ENCODE peak calls at places on chromosome 11, in eight cellular contexts. One of them, this sample, is unnamed.
A peak's percentile ranks its signal among the peaks of the same experiment; 100 is the strongest.

GRCh38 chr11:1499899-1500298 is 13.3 kb upstream of the MOB2 start:
- DNase-seq in astrocyte: no peak
- DNase-seq in GM23338: no peak
- DNase-seq in neural progenitor cell: no peak
- DNase-seq in HCT116: no peak
- DNase-seq in hepatocyte: no peak
- DNase-seq in fibroblast of lung: no peak
- DNase-seq in IMR-90: no peak
- DNase-seq in this sample: no peak

GRCh38 chr11:29159552-29160465 is 857.0 kb downstream of the KCNA4 start:
- DNase-seq in astrocyte: peak; percentile 59
- DNase-seq in GM23338: peak; percentile 84
- DNase-seq in neural progenitor cell: peak; percentile 82
- DNase-seq in HCT116: peak; percentile 31
- DNase-seq in hepatocyte: peak; percentile 84
- DNase-seq in fibroblast of lung: peak; percentile 68
- DNase-seq in IMR-90: peak; percentile 90
- DNase-seq in this sample: peak; percentile 84

GRCh38 chr11:30917859-30918478 is 331.8 kb upstream of the MPPED2 start:
- DNase-seq in astrocyte: peak; percentile 9
- DNase-seq in GM23338: peak; percentile 82
- DNase-seq in neural progenitor cell: peak; percentile 75
- DNase-seq in HCT116: peak; percentile 27
- DNase-seq in hepatocyte: peak; percentile 81
- DNase-seq in fibroblast of lung: peak; percentile 33
- DNase-seq in IMR-90: peak; percentile 42
- DNase-seq in this sample: peak; percentile 69

GRCh38 chr11:74463216-74463615 is 4.1 kb downstream of the KCNE3 start:
- DNase-seq in astrocyte: no peak
- DNase-seq in GM23338: no peak
- DNase-seq in neural progenitor cell: no peak
- DNase-seq in HCT116: no peak
- DNase-seq in hepatocyte: no peak
- DNase-seq in fibroblast of lung: no peak
- DNase-seq in IMR-90: no peak
- DNase-seq in this sample: no peak

GRCh38 chr11:112016765-112017356 is 8.3 kb upstream of the DLAT start:
- DNase-seq in astrocyte: peak; percentile 40
- DNase-seq in GM23338: no peak
- DNase-seq in neural progenitor cell: no peak
- DNase-seq in HCT116: no peak
- DNase-seq in hepatocyte: no peak
- DNase-seq in fibroblast of lung: peak; percentile 50
- DNase-seq in IMR-90: peak; percentile 50
- DNase-seq in this sample: no peak

GRCh38 chr11:64298966-64299846 is 952 bp upstream of the CATSPERZ start:
- DNase-seq in astrocyte: no peak
- DNase-seq in GM23338: peak; percentile 40
- DNase-seq in neural progenitor cell: peak; percentile 57
- DNase-seq in HCT116: no peak
- DNase-seq in hepatocyte: peak; percentile 53
- DNase-seq in fibroblast of lung: no peak
- DNase-seq in IMR-90: no peak
- DNase-seq in this sample: no peak

GRCh38 chr11:33182246-33182878 is 21.1 kb upstream of the CSTF3 start:
- DNase-seq in astrocyte: no peak
- DNase-seq in GM23338: no peak
- DNase-seq in neural progenitor cell: no peak
- DNase-seq in HCT116: no peak
- DNase-seq in hepatocyte: no peak
- DNase-seq in fibroblast of lung: no peak
- DNase-seq in IMR-90: no peak
- DNase-seq in this sample: no peak

GRCh38 chr11:47099213-47099917 is 77.3 kb downstream of the ARFGAP2 start:
- DNase-seq in astrocyte: peak; percentile 32
- DNase-seq in GM23338: no peak
- DNase-seq in neural progenitor cell: no peak
- DNase-seq in HCT116: no peak
- DNase-seq in hepatocyte: no peak
- DNase-seq in fibroblast of lung: peak; percentile 43
- DNase-seq in IMR-90: peak; percentile 47
- DNase-seq in this sample: no peak

GRCh38 chr11:298406-299065 is 790 bp downstream of the IFITM5 start:
- DNase-seq in astrocyte: no peak
- DNase-seq in GM23338: no peak
- DNase-seq in neural progenitor cell: no peak
- DNase-seq in HCT116: no peak
- DNase-seq in hepatocyte: no peak
- DNase-seq in fibroblast of lung: no peak
- DNase-seq in IMR-90: no peak
- DNase-seq in this sample: no peak

GRCh38 chr11:10304495-10305261 is at the start of gene ADM:
- DNase-seq in astrocyte: no peak
- DNase-seq in GM23338: peak; percentile 93
- DNase-seq in neural progenitor cell: peak; percentile 86
- DNase-seq in HCT116: peak; percentile 91
- DNase-seq in hepatocyte: peak; percentile 93
- DNase-seq in fibroblast of lung: peak; percentile 64
- DNase-seq in IMR-90: peak; percentile 93
- DNase-seq in this sample: peak; percentile 94

GRCh38 chr11:69460540-69461257 is 20.8 kb upstream of the LINC01488 start:
- DNase-seq in astrocyte: peak; percentile 95
- DNase-seq in GM23338: no peak
- DNase-seq in neural progenitor cell: no peak
- DNase-seq in HCT116: peak; percentile 29
- DNase-seq in hepatocyte: no peak
- DNase-seq in fibroblast of lung: peak; percentile 96
- DNase-seq in IMR-90: peak; percentile 95
- DNase-seq in this sample: peak; percentile 97

GRCh38 chr11:133576351-133576750 is 44.0 kb upstream of the OPCML start:
- DNase-seq in astrocyte: no peak
- DNase-seq in GM23338: peak; percentile 89
- DNase-seq in neural progenitor cell: peak; percentile 51
- DNase-seq in HCT116: no peak
- DNase-seq in hepatocyte: no peak
- DNase-seq in fibroblast of lung: no peak
- DNase-seq in IMR-90: no peak
- DNase-seq in this sample: no peak

GRCh38 chr11:25667871-25668270 is 664.1 kb upstream of the ANO3 start:
- DNase-seq in astrocyte: no peak
- DNase-seq in GM23338: no peak
- DNase-seq in neural progenitor cell: no peak
- DNase-seq in HCT116: no peak
- DNase-seq in hepatocyte: no peak
- DNase-seq in fibroblast of lung: no peak
- DNase-seq in IMR-90: no peak
- DNase-seq in this sample: no peak

GRCh38 chr11:68942751-68943271 is 38.0 kb downstream of the MRGPRD start:
- DNase-seq in astrocyte: peak; percentile 65
- DNase-seq in GM23338: no peak
- DNase-seq in neural progenitor cell: no peak
- DNase-seq in HCT116: no peak
- DNase-seq in hepatocyte: peak; percentile 43
- DNase-seq in fibroblast of lung: peak; percentile 73
- DNase-seq in IMR-90: no peak
- DNase-seq in this sample: no peak

GRCh38 chr11:100739636-100740035 is 52.5 kb downstream of the ARHGAP42 start:
- DNase-seq in astrocyte: peak; percentile 93
- DNase-seq in GM23338: peak; percentile 47
- DNase-seq in neural progenitor cell: peak; percentile 36
- DNase-seq in HCT116: peak; percentile 61
- DNase-seq in hepatocyte: peak; percentile 55
- DNase-seq in fibroblast of lung: peak; percentile 94
- DNase-seq in IMR-90: peak; percentile 90
- DNase-seq in this sample: peak; percentile 49

GRCh38 chr11:130834886-130835285 is 81.4 kb downstream of the SNX19 start:
- DNase-seq in astrocyte: no peak
- DNase-seq in GM23338: no peak
- DNase-seq in neural progenitor cell: no peak
- DNase-seq in HCT116: no peak
- DNase-seq in hepatocyte: no peak
- DNase-seq in fibroblast of lung: no peak
- DNase-seq in IMR-90: no peak
- DNase-seq in this sample: no peak

GRCh38 chr11:119722281-119722794 is 6.7 kb downstream of the NECTIN1 start:
- DNase-seq in astrocyte: no peak
- DNase-seq in GM23338: peak; percentile 39
- DNase-seq in neural progenitor cell: no peak
- DNase-seq in HCT116: no peak
- DNase-seq in hepatocyte: no peak
- DNase-seq in fibroblast of lung: no peak
- DNase-seq in IMR-90: no peak
- DNase-seq in this sample: no peak

GRCh38 chr11:76577199-76577920 is 93.2 kb downstream of the LRRC32 start:
- DNase-seq in astrocyte: peak; percentile 72
- DNase-seq in GM23338: no peak
- DNase-seq in neural progenitor cell: no peak
- DNase-seq in HCT116: no peak
- DNase-seq in hepatocyte: peak; percentile 88
- DNase-seq in fibroblast of lung: peak; percentile 85
- DNase-seq in IMR-90: peak; percentile 77
- DNase-seq in this sample: peak; percentile 98

GRCh38 chr11:76578655-76579046 is 91.9 kb downstream of the LRRC32 start:
- DNase-seq in astrocyte: no peak
- DNase-seq in GM23338: peak; percentile 39
- DNase-seq in neural progenitor cell: peak; percentile 22
- DNase-seq in HCT116: no peak
- DNase-seq in hepatocyte: peak; percentile 35
- DNase-seq in fibroblast of lung: no peak
- DNase-seq in IMR-90: no peak
- DNase-seq in this sample: no peak

GRCh38 chr11:76579047-76579751 is 91.3 kb downstream of the LRRC32 start:
- DNase-seq in astrocyte: no peak
- DNase-seq in GM23338: peak; percentile 55
- DNase-seq in neural progenitor cell: peak; percentile 41
- DNase-seq in HCT116: no peak
- DNase-seq in hepatocyte: peak; percentile 48
- DNase-seq in fibroblast of lung: no peak
- DNase-seq in IMR-90: no peak
- DNase-seq in this sample: no peak

GRCh38 chr11:76579752-76580151 is 90.8 kb downstream of the LRRC32 start:
- DNase-seq in astrocyte: no peak
- DNase-seq in GM23338: no peak
- DNase-seq in neural progenitor cell: no peak
- DNase-seq in HCT116: no peak
- DNase-seq in hepatocyte: no peak
- DNase-seq in fibroblast of lung: no peak
- DNase-seq in IMR-90: no peak
- DNase-seq in this sample: no peak

GRCh38 chr11:76577921-76578654 is 92.5 kb downstream of the LRRC32 start:
- DNase-seq in astrocyte: no peak
- DNase-seq in GM23338: no peak
- DNase-seq in neural progenitor cell: no peak
- DNase-seq in HCT116: no peak
- DNase-seq in hepatocyte: peak; percentile 40
- DNase-seq in fibroblast of lung: no peak
- DNase-seq in IMR-90: no peak
- DNase-seq in this sample: no peak
- H2AFZ ChIP-seq in astrocyte: peak overlapping the region; percentile 59
- H2AFZ ChIP-seq in GM23338: peak overlapping the region; percentile 96
- H2AFZ ChIP-seq in neural progenitor cell: peak overlapping the region; percentile 78
- H2AFZ ChIP-seq in HCT116: no peak overlapping the region
- H2AFZ ChIP-seq in hepatocyte: no peak overlapping the region
- H2AFZ ChIP-seq in fibroblast of lung: no peak overlapping the region
- H2AFZ ChIP-seq in IMR-90: peak overlapping the region; percentile 82
- H2AFZ ChIP-seq in this sample: peak overlapping the region; percentile 74

GRCh38 chr11:95014184-95014821 is 10.8 kb upstream of the KDM4E start:
- DNase-seq in astrocyte: no peak
- DNase-seq in GM23338: no peak
- DNase-seq in neural progenitor cell: no peak
- DNase-seq in HCT116: no peak
- DNase-seq in hepatocyte: no peak
- DNase-seq in fibroblast of lung: no peak
- DNase-seq in IMR-90: no peak
- DNase-seq in this sample: no peak

GRCh38 chr11:95011376-95011775 is 13.7 kb upstream of the KDM4E start:
- DNase-seq in astrocyte: no peak
- DNase-seq in GM23338: no peak
- DNase-seq in neural progenitor cell: no peak
- DNase-seq in HCT116: no peak
- DNase-seq in hepatocyte: no peak
- DNase-seq in fibroblast of lung: no peak
- DNase-seq in IMR-90: no peak
- DNase-seq in this sample: no peak

GRCh38 chr11:95016133-95016532 is 8.9 kb upstream of the KDM4E start:
- DNase-seq in astrocyte: no peak
- DNase-seq in GM23338: no peak
- DNase-seq in neural progenitor cell: no peak
- DNase-seq in HCT116: no peak
- DNase-seq in hepatocyte: no peak
- DNase-seq in fibroblast of lung: no peak
- DNase-seq in IMR-90: no peak
- DNase-seq in this sample: peak; percentile 58
- H2AFZ ChIP-seq in astrocyte: no peak overlapping the region
- H2AFZ ChIP-seq in GM23338: peak overlapping the region; percentile 47
- H2AFZ ChIP-seq in neural progenitor cell: peak overlapping the region; percentile 54
- H2AFZ ChIP-seq in HCT116: no peak overlapping the region
- H2AFZ ChIP-seq in hepatocyte: no peak overlapping the region
- H2AFZ ChIP-seq in fibroblast of lung: no peak overlapping the region
- H2AFZ ChIP-seq in IMR-90: no peak overlapping the region
- H2AFZ ChIP-seq in this sample: no peak overlapping the region

DNA sequence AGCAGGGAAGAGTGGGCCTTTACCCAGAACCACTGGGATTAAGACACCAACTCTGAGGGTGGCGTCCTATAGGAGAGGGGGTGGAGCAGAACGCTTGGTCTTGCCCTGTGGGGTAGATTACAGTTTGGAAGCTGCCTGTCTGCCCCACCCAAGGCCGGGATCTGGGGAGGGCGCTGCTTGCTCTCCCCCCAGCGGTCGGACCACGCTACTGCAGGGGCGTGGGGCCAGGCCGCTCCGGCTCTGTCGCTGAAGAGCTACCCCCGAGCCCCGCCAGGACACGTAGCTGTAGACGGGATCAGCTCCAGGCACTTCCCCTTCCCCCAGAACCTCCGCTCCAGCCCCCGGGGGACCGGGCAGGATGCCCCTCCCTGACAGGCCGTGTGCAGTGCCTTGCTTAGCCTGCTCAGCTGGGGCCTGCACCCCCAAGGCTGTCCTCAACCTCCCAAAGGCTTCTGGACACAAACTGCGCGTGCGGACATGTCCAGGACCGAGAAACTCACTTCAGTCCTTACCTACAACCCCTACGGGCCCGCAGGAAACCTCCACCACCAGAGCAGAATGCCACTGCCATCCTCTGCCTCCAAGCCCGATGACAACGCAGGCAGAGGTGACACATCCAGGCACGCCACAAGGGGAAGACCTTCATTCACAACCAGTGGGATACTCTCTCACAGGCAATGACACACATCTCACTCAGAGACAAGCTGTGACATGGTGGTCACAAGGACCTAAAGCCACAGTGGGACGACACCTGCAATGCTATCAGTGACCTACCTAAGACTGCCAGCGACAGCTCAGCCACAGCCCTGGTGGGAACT is 3.6 kb downstream of the AHNAK start:
- DNase-seq in astrocyte: peak; percentile 49
- DNase-seq in GM23338: peak; percentile 86
- DNase-seq in neural progenitor cell: peak; percentile 89
- DNase-seq in HCT116: peak; percentile 54
- DNase-seq in hepatocyte: peak; percentile 85
- DNase-seq in fibroblast of lung: peak; percentile 71
- DNase-seq in IMR-90: peak; percentile 70
- DNase-seq in this sample: peak; percentile 92
- H2AFZ ChIP-seq in astrocyte: no peak overlapping the region
- H2AFZ ChIP-seq in GM23338: peak overlapping the region; percentile 98
- H2AFZ ChIP-seq in neural progenitor cell: no peak overlapping the region
- H2AFZ ChIP-seq in HCT116: no peak overlapping the region
- H2AFZ ChIP-seq in hepatocyte: no peak overlapping the region
- H2AFZ ChIP-seq in fibroblast of lung: no peak overlapping the region
- H2AFZ ChIP-seq in IMR-90: no peak overlapping the region
- H2AFZ ChIP-seq in this sample: no peak overlapping the region

GRCh38 chr11:123365955-123366354 is 64.1 kb upstream of the GRAMD1B start:
- DNase-seq in astrocyte: no peak
- DNase-seq in GM23338: peak; percentile 39
- DNase-seq in neural progenitor cell: peak; percentile 12
- DNase-seq in HCT116: no peak
- DNase-seq in hepatocyte: no peak
- DNase-seq in fibroblast of lung: no peak
- DNase-seq in IMR-90: no peak
- DNase-seq in this sample: no peak
- H2AFZ ChIP-seq in astrocyte: no peak overlapping the region
- H2AFZ ChIP-seq in GM23338: no peak overlapping the region
- H2AFZ ChIP-seq in neural progenitor cell: no peak overlapping the region
- H2AFZ ChIP-seq in HCT116: no peak overlapping the region
- H2AFZ ChIP-seq in hepatocyte: no peak overlapping the region
- H2AFZ ChIP-seq in fibroblast of lung: no peak overlapping the region
- H2AFZ ChIP-seq in IMR-90: no peak overlapping the region
- H2AFZ ChIP-seq in this sample: no peak overlapping the region